ENCODE peak calls at places on chromosomes 3 and 15, in ten cellular contexts. E is H4; G is cardiac fibroblast; Y is AG10803; A is GM23338; B is astrocyte; O is ovary; W is HTR-8/SVneo; U is CD8-positive, alpha-beta memory T cell; T is ureter. F is an unnamed sample.

GRCh38 chr3:30578479-30578878 is 27.9 kb upstream of the TGFBR2 start:
- DNase-seq in Y (peak), W (peak), O (no peak), G (peak), E (peak), B (peak), U (no peak), A (no peak), T (peak), F (peak)

GRCh38 chr15:71971905-71972304 is 146.0 kb downstream of the MYO9A start:
- DNase-seq in G (no peak), W (no peak), Y (no peak), O (no peak), B (no peak), T (no peak), A (no peak), E (no peak), U (no peak), F (no peak)

GRCh38 chr3:10366681-10367101 is 45.8 kb upstream of the SEC13 start:
- DNase-seq in O (no peak), W (peak), Y (peak), G (peak), A (peak), T (no peak), B (peak), U (no peak), E (peak), F (peak)

GRCh38 chr3:11362600-11362999 is 90.4 kb downstream of the ATG7 start:
- DNase-seq in Y (peak), U (no peak), B (no peak), A (no peak), T (no peak), E (no peak), O (no peak), G (no peak), W (no peak), F (no peak)

GRCh38 chr3:85498177-85498576 is 539.4 kb downstream of the CADM2 start:
- DNase-seq in G (no peak), W (no peak), T (no peak), E (no peak), B (no peak), A (no peak), Y (no peak), O (no peak), U (no peak), F (no peak)

GRCh38 chr15:27983496-27983895 is 115.6 kb downstream of the OCA2 start:
- DNase-seq in A (no peak), E (no peak), Y (no peak), T (no peak), B (no peak), W (no peak), O (no peak), U (no peak), G (no peak), F (no peak)

GRCh38 chr3:175398676-175399075 is 539.5 kb downstream of the NAALADL2 start:
- DNase-seq in B (no peak), Y (peak), T (no peak), O (no peak), A (no peak), W (no peak), U (no peak), E (no peak), G (peak), F (no peak)

GRCh38 chr3:36926292-36926897 is 18.5 kb downstream of the TRANK1 start:
- DNase-seq in G (no peak), B (no peak), A (no peak), T (no peak), W (no peak), U (no peak), Y (no peak), E (no peak), O (no peak), F (no peak)

GRCh38 chr3:134008630-134009156 is 21.0 kb downstream of the SLCO2A1 start:
- DNase-seq in Y (peak), G (peak), T (no peak), B (peak), W (peak), E (peak), O (no peak), U (no peak), A (no peak), F (peak)

GRCh38 chr3:57397175-57398026 is 104.9 kb upstream of the ASB14 start:
- DNase-seq in Y (peak), T (peak), U (peak), G (peak), A (peak), O (no peak), W (peak), E (peak), B (peak), F (peak)

GRCh38 chr3:46615050-46615449 is 2.7 kb downstream of the FAM240A start:
- DNase-seq in O (no peak), U (no peak), A (no peak), T (no peak), E (no peak), W (no peak), B (no peak), Y (no peak), G (no peak), F (no peak)

F was measured in AG09309.